ENCODE peak calls at places on chromosomes 7 and 10, in seven cellular contexts. Z, I, J, E, W, A and Q are unnamed samples.

GRCh38 chr10:114392112-114392835 is 12.0 kb downstream of the AFAP1L2 start:
- DNase-seq in A (no peak), W (no peak), J (no peak), I (no peak), E (no peak), Z (no peak), Q (no peak)

GRCh38 chr10:94292448-94293118 is 70.2 kb downstream of the NOC3L start:
- DNase-seq in A (peak; percentile 59), E (no peak), Z (no peak), I (no peak), J (peak; percentile 49), W (peak; percentile 70), Q (no peak)

GRCh38 chr7:24854866-24855265 is 97.6 kb upstream of the GSDME start:
- DNase-seq in I (no peak), A (no peak), E (no peak), J (peak; percentile 29), W (no peak), Z (no peak), Q (no peak)

GRCh38 chr10:72074413-72075183 is 13.8 kb downstream of the SPOCK2 start:
- DNase-seq in J (no peak), Z (no peak), I (no peak), E (peak; percentile 21), A (no peak), W (no peak), Q (no peak)

GRCh38 chr7:140689199-140690152 is 7.0 kb upstream of the NDUFB2 start:
- DNase-seq in J (no peak), I (no peak), A (no peak), W (no peak), Z (no peak), E (no peak), Q (no peak)

GRCh38 chr10:78255214-78255613 is 221.6 kb downstream of the RPS24 start:
- DNase-seq in A (no peak), J (no peak), I (no peak), E (no peak), Z (no peak), W (no peak), Q (no peak)

GRCh38 chr7:14071045-14071444 is 81.6 kb upstream of the ETV1 start:
- DNase-seq in Z (no peak), J (no peak), W (no peak), I (no peak), E (no peak), A (no peak), Q (no peak)

GRCh38 chr10:29130190-29130673 is 158.6 kb upstream of the LYZL1 start:
- DNase-seq in W (no peak), I (no peak), A (no peak), J (no peak), Z (no peak), E (no peak), Q (no peak)

GRCh38 chr10:114576716-114577115 is 81.4 kb downstream of the ABLIM1 start:
- DNase-seq in J (no peak), W (no peak), Z (no peak), E (no peak), I (no peak), A (no peak), Q (no peak)

GRCh38 chr10:1631282-1631681 is 106.0 kb downstream of the ADARB2 start:
- DNase-seq in Z (no peak), E (no peak), A (no peak), W (no peak), I (no peak), J (no peak), Q (no peak)

GRCh38 chr10:22427890-22428571 is 82.7 kb downstream of the SPAG6 start:
- DNase-seq in J (peak; percentile 80), E (no peak), W (no peak), A (no peak), Z (no peak), I (no peak), Q (no peak)

GRCh38 chr7:23264916-23265458 is 18.4 kb downstream of the GPNMB start:
- DNase-seq in I (no peak), Z (no peak), E (no peak), J (no peak), A (no peak), W (no peak), Q (no peak)

GRCh38 chr7:40232242-40232929 is 97.6 kb downstream of the SUGCT start:
- DNase-seq in J (peak; percentile 21), A (no peak), I (no peak), Z (no peak), E (no peak), W (no peak), Q (peak; percentile 34)

GRCh38 chr7:93913197-93913596 is 6.8 kb downstream of the GNGT1 start:
- DNase-seq in I (no peak), J (no peak), Z (no peak), E (no peak), W (no peak), A (no peak), Q (no peak)

GRCh38 chr10:127216786-127217185 is 20.4 kb upstream of the INSYN2A start:
- DNase-seq in E (no peak), I (no peak), J (no peak), A (no peak), Z (no peak), W (no peak), Q (no peak)

GRCh38 chr7:138245216-138245615 is 169.0 kb downstream of the AKR1D1 start:
- DNase-seq in A (no peak), W (no peak), E (no peak), Z (no peak), I (no peak), J (no peak), Q (no peak)

GRCh38 chr7:7820939-7821338 is 102.5 kb upstream of the RPA3 start:
- DNase-seq in Z (no peak), A (no peak), J (no peak), W (no peak), E (no peak), I (no peak), Q (peak; percentile 51)

GRCh38 chr7:132080967-132081668 is 495.2 kb downstream of the PLXNA4 start:
- DNase-seq in J (peak; percentile 28), A (no peak), I (no peak), E (no peak), W (no peak), Z (no peak), Q (no peak)

GRCh38 chr7:70615066-70615465 is 516.9 kb upstream of the GALNT17 start:
- DNase-seq in W (no peak), I (no peak), E (no peak), J (no peak), Z (no peak), A (no peak), Q (no peak)

GRCh38 chr10:59793924-59794323 is 40.7 kb upstream of the MRLN start:
- DNase-seq in A (no peak), Z (no peak), W (no peak), I (no peak), J (no peak), E (no peak), Q (no peak)

GRCh38 chr7:84317536-84317935 is 122.9 kb upstream of the SEMA3A start:
- DNase-seq in J (no peak), E (no peak), A (no peak), W (no peak), I (no peak), Z (no peak), Q (no peak)

GRCh38 chr7:22109761-22110160 is 164.1 kb upstream of the CDCA7L start:
- DNase-seq in W (no peak), I (no peak), A (no peak), Z (peak; percentile 50), J (no peak), E (no peak), Q (no peak)

GRCh38 chr7:64433590-64433989 is 119.8 kb downstream of the ZNF736 start:
- DNase-seq in Z (no peak), E (no peak), J (no peak), W (no peak), I (no peak), A (no peak), Q (no peak)

GRCh38 chr7:5452937-5453540 is 29.4 kb upstream of the TNRC18 start:
- DNase-seq in W (no peak), E (no peak), I (no peak), J (no peak), Z (no peak), A (no peak), Q (no peak)

DNA sequence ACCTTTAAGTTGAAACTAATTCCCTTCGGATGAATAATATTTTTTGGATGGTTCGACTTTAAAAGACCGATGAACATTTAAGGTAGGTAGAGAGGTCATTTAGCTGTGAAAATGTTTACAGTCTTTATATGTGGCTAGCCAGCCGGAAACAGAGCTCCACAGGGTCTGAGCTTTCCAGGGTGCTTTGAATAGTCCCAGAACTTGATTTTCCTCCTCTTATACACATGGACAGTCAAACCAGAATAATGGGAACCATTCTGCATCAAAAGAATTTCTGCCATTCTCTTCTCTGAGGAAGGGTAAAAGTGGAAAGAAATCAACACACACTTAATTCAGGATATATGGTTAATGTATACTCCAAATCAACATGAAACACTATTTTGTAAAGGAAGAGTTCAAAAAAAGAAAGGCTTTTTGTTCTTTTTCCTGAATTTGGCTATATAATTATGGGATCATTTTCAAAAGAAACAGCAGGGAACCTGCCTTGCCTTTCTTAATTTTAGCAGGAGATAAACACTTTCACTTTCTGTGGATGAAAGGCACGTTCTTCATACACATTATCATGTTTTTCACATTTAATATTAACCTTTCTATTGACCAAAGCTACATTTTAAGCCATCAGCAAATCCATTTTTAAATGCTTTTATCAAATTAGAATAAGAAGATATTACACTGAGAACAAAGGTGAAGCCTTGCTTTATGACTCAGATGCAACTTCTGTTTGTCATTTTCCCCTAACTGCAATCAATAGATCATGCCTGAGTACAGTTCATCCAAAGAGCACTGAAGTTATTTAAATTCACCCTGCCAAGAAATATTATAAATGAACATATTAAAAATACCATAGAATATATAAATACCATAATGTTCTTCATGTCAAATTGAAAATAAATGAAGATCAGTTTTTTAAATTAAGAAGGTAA is 307.3 kb downstream of the THSD7A start:
- DNase-seq in A (no peak), W (no peak), I (no peak), Z (no peak), J (no peak), E (no peak), Q (no peak)
- H3K4me3 ChIP-seq in A (no peak overlapping the region), W (no peak overlapping the region), I (no peak overlapping the region), Z (no peak overlapping the region), J (no peak overlapping the region), E (no peak overlapping the region), Q (no peak overlapping the region)

GRCh38 chr7:108836246-108836645 is 266.6 kb downstream of the DNAJB9 start:
- DNase-seq in A (no peak), W (no peak), J (no peak), I (no peak), E (no peak), Z (no peak), Q (no peak)
- H3K4me3 ChIP-seq in A (no peak overlapping the region), W (no peak overlapping the region), J (no peak overlapping the region), I (no peak overlapping the region), E (no peak overlapping the region), Z (no peak overlapping the region), Q (no peak overlapping the region)

DNA sequence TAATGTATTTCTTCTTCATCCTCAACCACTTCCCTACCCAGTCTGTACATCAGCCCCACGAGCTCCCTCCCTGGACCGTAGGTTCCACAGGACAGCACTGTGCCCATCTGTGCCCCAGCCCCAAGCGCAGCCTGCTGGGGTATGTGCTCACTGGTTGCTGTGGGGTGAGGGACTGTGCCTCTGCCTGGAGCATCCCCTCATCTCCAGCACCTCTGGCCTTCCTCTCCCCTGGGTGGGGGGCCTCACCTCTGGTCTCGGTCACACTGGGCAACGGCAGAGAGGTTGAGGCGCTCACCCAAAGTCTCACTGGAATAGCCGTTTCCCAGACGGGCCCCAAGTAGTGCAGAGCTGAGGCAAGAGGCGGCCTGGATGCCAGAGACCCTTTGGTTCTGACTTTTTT is 1.5 kb upstream of the PRKAR1B start:
- DNase-seq in J (no peak), W (no peak), Z (no peak), E (no peak), A (no peak), I (no peak), Q (no peak)
- H3K4me3 ChIP-seq in J (peak overlapping the region; percentile 3), W (peak overlapping the region; percentile 32), Z (no peak overlapping the region), E (no peak overlapping the region), A (peak overlapping the region; percentile 87), I (no peak overlapping the region), Q (no peak overlapping the region)

GRCh38 chr7:135253851-135254815 is 20.5 kb downstream of the STRA8 start:
- DNase-seq in Z (peak; percentile 71), I (no peak), A (peak; percentile 51), W (peak; percentile 77), E (no peak), J (peak; percentile 5), Q (no peak)
- H3K4me3 ChIP-seq in Z (no peak overlapping the region), I (no peak overlapping the region), A (no peak overlapping the region), W (peak overlapping the region; percentile 18), E (no peak overlapping the region), J (no peak overlapping the region), Q (no peak overlapping the region)